ENCODE peak calls at places on chromosomes 16 and 17, in nine cellular contexts. One of them, this sample, is unnamed.

GRCh38 chr17:57809879-57810278 is 40.0 kb downstream of the MRPS23 start:
- DNase-seq in ACHN: no peak
- DNase-seq in mucosa of descending colon: no peak
- DNase-seq in SW 1271: no peak
- DNase-seq in aorta: no peak
- DNase-seq in stimulated activated CD8-positive, alpha-beta memory T cell treated with anti-CD3 and anti-CD28 coated beads, Interleukin-7, amount 100 ng/mL, for 1 hour: no peak
- DNase-seq in activated CD4-positive, alpha-beta memory T cell treated with anti-CD3 and anti-CD28 coated beads, Interleukin-2, amount 10 ng/mL, durations not matched to agents 7 days and 5 days: no peak
- DNase-seq in RWPE1: no peak
- DNase-seq in cardiac muscle cell: peak; percentile 22
- DNase-seq in this sample: no peak

GRCh38 chr16:58217341-58217925 is 19.5 kb upstream of the CSNK2A2 start:
- DNase-seq in mucosa of descending colon: no peak
- DNase-seq in SW 1271: no peak
- DNase-seq in ACHN: no peak
- DNase-seq in RWPE1: no peak
- DNase-seq in stimulated activated CD8-positive, alpha-beta memory T cell treated with anti-CD3 and anti-CD28 coated beads, Interleukin-7, amount 100 ng/mL, for 1 hour: no peak
- DNase-seq in aorta: no peak
- DNase-seq in cardiac muscle cell: no peak
- DNase-seq in activated CD4-positive, alpha-beta memory T cell treated with anti-CD3 and anti-CD28 coated beads, Interleukin-2, amount 10 ng/mL, durations not matched to agents 7 days and 5 days: no peak
- DNase-seq in this sample: no peak

GRCh38 chr17:79529661-79530081 is 81.2 kb downstream of the RBFOX3 start:
- DNase-seq in ACHN: no peak
- DNase-seq in activated CD4-positive, alpha-beta memory T cell treated with anti-CD3 and anti-CD28 coated beads, Interleukin-2, amount 10 ng/mL, durations not matched to agents 7 days and 5 days: no peak
- DNase-seq in stimulated activated CD8-positive, alpha-beta memory T cell treated with anti-CD3 and anti-CD28 coated beads, Interleukin-7, amount 100 ng/mL, for 1 hour: no peak
- DNase-seq in aorta: peak; percentile 23
- DNase-seq in cardiac muscle cell: no peak
- DNase-seq in RWPE1: no peak
- DNase-seq in SW 1271: no peak
- DNase-seq in mucosa of descending colon: no peak
- DNase-seq in this sample: no peak

GRCh38 chr17:42386784-42387183 is 1.5 kb downstream of the STAT3 start:
- DNase-seq in activated CD4-positive, alpha-beta memory T cell treated with anti-CD3 and anti-CD28 coated beads, Interleukin-2, amount 10 ng/mL, durations not matched to agents 7 days and 5 days: no peak
- DNase-seq in ACHN: no peak
- DNase-seq in RWPE1: no peak
- DNase-seq in stimulated activated CD8-positive, alpha-beta memory T cell treated with anti-CD3 and anti-CD28 coated beads, Interleukin-7, amount 100 ng/mL, for 1 hour: no peak
- DNase-seq in mucosa of descending colon: no peak
- DNase-seq in SW 1271: no peak
- DNase-seq in cardiac muscle cell: no peak
- DNase-seq in aorta: no peak
- DNase-seq in this sample: no peak

GRCh38 chr17:73267648-73268537 is 6.2 kb upstream of the CPSF4L start:
- DNase-seq in activated CD4-positive, alpha-beta memory T cell treated with anti-CD3 and anti-CD28 coated beads, Interleukin-2, amount 10 ng/mL, durations not matched to agents 7 days and 5 days: no peak
- DNase-seq in cardiac muscle cell: no peak
- DNase-seq in aorta: no peak
- DNase-seq in stimulated activated CD8-positive, alpha-beta memory T cell treated with anti-CD3 and anti-CD28 coated beads, Interleukin-7, amount 100 ng/mL, for 1 hour: no peak
- DNase-seq in mucosa of descending colon: no peak
- DNase-seq in SW 1271: no peak
- DNase-seq in ACHN: no peak
- DNase-seq in RWPE1: no peak
- DNase-seq in this sample: no peak

GRCh38 chr16:4803479-4804243 is 1.2 kb upstream of the ROGDI start:
- DNase-seq in stimulated activated CD8-positive, alpha-beta memory T cell treated with anti-CD3 and anti-CD28 coated beads, Interleukin-7, amount 100 ng/mL, for 1 hour: no peak
- DNase-seq in mucosa of descending colon: no peak
- DNase-seq in ACHN: no peak
- DNase-seq in RWPE1: no peak
- DNase-seq in activated CD4-positive, alpha-beta memory T cell treated with anti-CD3 and anti-CD28 coated beads, Interleukin-2, amount 10 ng/mL, durations not matched to agents 7 days and 5 days: no peak
- DNase-seq in cardiac muscle cell: no peak
- DNase-seq in SW 1271: no peak
- DNase-seq in aorta: no peak
- DNase-seq in this sample: no peak

GRCh38 chr16:65214196-65214595 is 92.3 kb upstream of the CDH11 start:
- DNase-seq in cardiac muscle cell: peak; percentile 44
- DNase-seq in mucosa of descending colon: no peak
- DNase-seq in aorta: no peak
- DNase-seq in stimulated activated CD8-positive, alpha-beta memory T cell treated with anti-CD3 and anti-CD28 coated beads, Interleukin-7, amount 100 ng/mL, for 1 hour: no peak
- DNase-seq in SW 1271: no peak
- DNase-seq in ACHN: no peak
- DNase-seq in RWPE1: no peak
- DNase-seq in activated CD4-positive, alpha-beta memory T cell treated with anti-CD3 and anti-CD28 coated beads, Interleukin-2, amount 10 ng/mL, durations not matched to agents 7 days and 5 days: no peak
- DNase-seq in this sample: no peak

GRCh38 chr17:44084131-44084538 is 13.6 kb downstream of the G6PC3 start:
- DNase-seq in SW 1271: no peak
- DNase-seq in stimulated activated CD8-positive, alpha-beta memory T cell treated with anti-CD3 and anti-CD28 coated beads, Interleukin-7, amount 100 ng/mL, for 1 hour: no peak
- DNase-seq in cardiac muscle cell: no peak
- DNase-seq in activated CD4-positive, alpha-beta memory T cell treated with anti-CD3 and anti-CD28 coated beads, Interleukin-2, amount 10 ng/mL, durations not matched to agents 7 days and 5 days: peak; percentile 26
- DNase-seq in mucosa of descending colon: no peak
- DNase-seq in RWPE1: no peak
- DNase-seq in aorta: no peak
- DNase-seq in ACHN: peak; percentile 39
- DNase-seq in this sample: peak; percentile 49

GRCh38 chr16:22337045-22337444 is 37.4 kb downstream of the CDR2 start:
- DNase-seq in stimulated activated CD8-positive, alpha-beta memory T cell treated with anti-CD3 and anti-CD28 coated beads, Interleukin-7, amount 100 ng/mL, for 1 hour: no peak
- DNase-seq in mucosa of descending colon: no peak
- DNase-seq in activated CD4-positive, alpha-beta memory T cell treated with anti-CD3 and anti-CD28 coated beads, Interleukin-2, amount 10 ng/mL, durations not matched to agents 7 days and 5 days: no peak
- DNase-seq in RWPE1: no peak
- DNase-seq in ACHN: no peak
- DNase-seq in aorta: no peak
- DNase-seq in SW 1271: no peak
- DNase-seq in cardiac muscle cell: no peak
- DNase-seq in this sample: no peak

GRCh38 chr16:31351937-31352315 is 3.0 kb upstream of the ITGAX start:
- DNase-seq in cardiac muscle cell: no peak
- DNase-seq in stimulated activated CD8-positive, alpha-beta memory T cell treated with anti-CD3 and anti-CD28 coated beads, Interleukin-7, amount 100 ng/mL, for 1 hour: no peak
- DNase-seq in SW 1271: no peak
- DNase-seq in RWPE1: no peak
- DNase-seq in aorta: peak; percentile 62
- DNase-seq in activated CD4-positive, alpha-beta memory T cell treated with anti-CD3 and anti-CD28 coated beads, Interleukin-2, amount 10 ng/mL, durations not matched to agents 7 days and 5 days: peak; percentile 48
- DNase-seq in mucosa of descending colon: no peak
- DNase-seq in ACHN: no peak
- DNase-seq in this sample: peak; percentile 38

GRCh38 chr16:51556694-51557327 is 405.7 kb upstream of the SALL1 start:
- DNase-seq in RWPE1: peak; percentile 78
- DNase-seq in cardiac muscle cell: peak; percentile 88
- DNase-seq in ACHN: peak; percentile 80
- DNase-seq in stimulated activated CD8-positive, alpha-beta memory T cell treated with anti-CD3 and anti-CD28 coated beads, Interleukin-7, amount 100 ng/mL, for 1 hour: no peak
- DNase-seq in mucosa of descending colon: no peak
- DNase-seq in activated CD4-positive, alpha-beta memory T cell treated with anti-CD3 and anti-CD28 coated beads, Interleukin-2, amount 10 ng/mL, durations not matched to agents 7 days and 5 days: no peak
- DNase-seq in aorta: no peak
- DNase-seq in SW 1271: no peak
- DNase-seq in this sample: no peak

GRCh38 chr17:17732444-17732843 is 51.2 kb downstream of the RAI1 start:
- DNase-seq in ACHN: no peak
- DNase-seq in activated CD4-positive, alpha-beta memory T cell treated with anti-CD3 and anti-CD28 coated beads, Interleukin-2, amount 10 ng/mL, durations not matched to agents 7 days and 5 days: no peak
- DNase-seq in mucosa of descending colon: no peak
- DNase-seq in RWPE1: no peak
- DNase-seq in stimulated activated CD8-positive, alpha-beta memory T cell treated with anti-CD3 and anti-CD28 coated beads, Interleukin-7, amount 100 ng/mL, for 1 hour: no peak
- DNase-seq in SW 1271: no peak
- DNase-seq in cardiac muscle cell: no peak
- DNase-seq in aorta: no peak
- DNase-seq in this sample: no peak

GRCh38 chr17:67221062-67221998 is 23.7 kb downstream of the HELZ start:
- DNase-seq in mucosa of descending colon: no peak
- DNase-seq in ACHN: peak; percentile 72
- DNase-seq in cardiac muscle cell: peak; percentile 67
- DNase-seq in SW 1271: peak; percentile 33
- DNase-seq in aorta: no peak
- DNase-seq in stimulated activated CD8-positive, alpha-beta memory T cell treated with anti-CD3 and anti-CD28 coated beads, Interleukin-7, amount 100 ng/mL, for 1 hour: no peak
- DNase-seq in RWPE1: peak; percentile 41
- DNase-seq in activated CD4-positive, alpha-beta memory T cell treated with anti-CD3 and anti-CD28 coated beads, Interleukin-2, amount 10 ng/mL, durations not matched to agents 7 days and 5 days: peak; percentile 54
- DNase-seq in this sample: peak; percentile 21

GRCh38 chr16:27205436-27206065 is 2.2 kb downstream of the KDM8 start:
- DNase-seq in activated CD4-positive, alpha-beta memory T cell treated with anti-CD3 and anti-CD28 coated beads, Interleukin-2, amount 10 ng/mL, durations not matched to agents 7 days and 5 days: no peak
- DNase-seq in mucosa of descending colon: no peak
- DNase-seq in stimulated activated CD8-positive, alpha-beta memory T cell treated with anti-CD3 and anti-CD28 coated beads, Interleukin-7, amount 100 ng/mL, for 1 hour: no peak
- DNase-seq in aorta: no peak
- DNase-seq in cardiac muscle cell: no peak
- DNase-seq in RWPE1: no peak
- DNase-seq in SW 1271: no peak
- DNase-seq in ACHN: no peak
- DNase-seq in this sample: no peak

This sample was measured in trophoblast cell.